ENCODE peak calls at places on chromosomes 3 and 15, in five cellular contexts. L is body of pancreas, C is astrocyte of the spinal cord, G is gastrocnemius medialis, H is Panc1. D is an unnamed sample.

GRCh38 chr3:10532939-10533730 is 27.7 kb upstream of the ATP2B2 start:
- DNase-seq in H (no peak), L (no peak), C (no peak), G (no peak), D (no peak)

GRCh38 chr3:126472277-126473006 is 3.2 kb downstream of the ZXDC start:
- DNase-seq in H (no peak), G (peak; percentile 86), L (peak; percentile 73), C (peak; percentile 87), D (peak; percentile 87)

GRCh38 chr3:181009225-181009624 is 19.7 kb upstream of the DNAJC19 start:
- DNase-seq in L (no peak), G (no peak), C (no peak), H (no peak), D (no peak)

GRCh38 chr3:48194446-48195071 is 6.3 kb upstream of the CDC25A start:
- DNase-seq in L (peak; percentile 79), C (peak; percentile 50), G (no peak), H (peak; percentile 46), D (peak; percentile 81)

GRCh38 chr3:8416965-8417364 is 84.7 kb upstream of the LMCD1 start:
- DNase-seq in L (peak; percentile 75), C (peak; percentile 20), G (no peak), H (no peak), D (no peak)

GRCh38 chr15:90184119-90184785 is 16.9 kb upstream of the SEMA4B start:
- DNase-seq in C (peak; percentile 53), L (peak; percentile 94), H (no peak), G (peak; percentile 82), D (peak; percentile 68)

GRCh38 chr3:72820405-72820804 is 27.8 kb downstream of the SHQ1 start:
- DNase-seq in G (peak; percentile 31), C (peak; percentile 52), H (no peak), L (peak; percentile 65), D (peak; percentile 58)

GRCh38 chr3:10395196-10395595 is 74.3 kb upstream of the SEC13 start:
- DNase-seq in C (no peak), L (no peak), H (no peak), G (no peak), D (no peak)

GRCh38 chr15:64249842-64250575 is 87.2 kb upstream of the PPIB start:
- DNase-seq in L (no peak), H (no peak), G (no peak), C (peak; percentile 14), D (peak; percentile 33)

GRCh38 chr3:47315069-47315647 is 32.4 kb downstream of the KLHL18 start:
- DNase-seq in G (peak; percentile 14), H (no peak), L (peak; percentile 12), C (peak; percentile 16), D (no peak)

GRCh38 chr15:91445701-91446100 is 345.6 kb downstream of the SV2B start:
- DNase-seq in L (no peak), H (no peak), G (no peak), C (peak; percentile 20), D (no peak)

GRCh38 chr15:94535298-94536048 is 304.1 kb downstream of the MCTP2 start:
- DNase-seq in C (no peak), H (no peak), L (no peak), G (no peak), D (no peak)

DNA sequence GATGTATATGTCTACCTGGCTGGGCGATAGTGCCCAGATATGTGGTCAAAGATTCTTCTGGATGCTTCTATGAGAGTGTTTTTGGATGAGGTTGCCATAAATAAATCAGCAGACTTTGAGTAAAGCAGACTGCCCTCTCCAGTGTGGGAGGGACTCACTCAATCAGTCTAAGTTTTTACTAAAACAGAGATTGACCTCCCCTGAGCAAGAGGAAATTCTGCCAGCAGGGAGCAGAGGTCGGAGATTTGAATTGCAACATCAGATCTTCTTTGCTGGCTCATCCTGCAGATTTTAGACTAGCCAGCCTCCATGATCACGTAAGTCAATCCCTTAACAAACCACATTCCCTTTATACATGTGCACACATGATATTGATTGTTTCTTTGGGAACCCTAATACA is 300.9 kb downstream of the MCTP2 start:
- DNase-seq in G (no peak), C (no peak), L (no peak), H (no peak), D (no peak)
- H3K4me3 ChIP-seq in G (no peak overlapping the region), C (no peak overlapping the region), L (no peak overlapping the region), H (no peak overlapping the region), D (no peak overlapping the region)

DNA sequence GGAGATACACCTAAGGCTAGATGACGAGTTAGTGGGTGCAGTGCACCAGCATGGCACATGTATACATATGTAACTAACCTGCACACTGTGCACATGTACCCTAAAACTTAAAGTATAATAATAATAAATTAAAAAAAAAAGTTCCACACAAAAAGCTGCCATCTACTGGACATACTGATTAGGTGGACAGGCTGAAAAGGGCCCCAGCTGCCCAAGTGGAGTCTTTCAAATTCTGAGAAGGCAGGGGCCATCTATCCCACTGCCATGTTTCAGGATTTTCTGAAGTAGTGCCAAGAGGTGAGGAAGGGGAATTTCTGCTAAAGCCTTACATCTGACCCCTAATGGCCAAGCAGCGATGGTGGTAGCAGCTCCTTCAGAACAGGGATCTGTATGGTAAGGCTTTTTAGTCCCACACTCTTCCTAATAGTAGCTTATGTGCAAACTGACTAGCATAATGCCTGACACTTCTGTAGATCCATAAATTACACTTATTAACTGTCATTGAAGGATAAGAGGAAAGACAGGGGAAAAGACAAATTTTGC is 7.7 kb downstream of the FSTL1 start:
- DNase-seq in G (no peak), L (no peak), C (no peak), H (no peak), D (no peak)
- TF ChIP-seq CTCF in G (no peak), L (no peak), C (peak; percentile 59), H (peak; percentile 70), D (peak; percentile 38)

GRCh38 chr3:171732741-171733140 is 77.5 kb downstream of the PLD1 start:
- DNase-seq in L (no peak), C (no peak), H (no peak), G (no peak), D (no peak)

GRCh38 chr3:171733561-171733960 is 76.7 kb downstream of the PLD1 start:
- DNase-seq in G (no peak), H (no peak), C (no peak), L (no peak), D (no peak)

DNA sequence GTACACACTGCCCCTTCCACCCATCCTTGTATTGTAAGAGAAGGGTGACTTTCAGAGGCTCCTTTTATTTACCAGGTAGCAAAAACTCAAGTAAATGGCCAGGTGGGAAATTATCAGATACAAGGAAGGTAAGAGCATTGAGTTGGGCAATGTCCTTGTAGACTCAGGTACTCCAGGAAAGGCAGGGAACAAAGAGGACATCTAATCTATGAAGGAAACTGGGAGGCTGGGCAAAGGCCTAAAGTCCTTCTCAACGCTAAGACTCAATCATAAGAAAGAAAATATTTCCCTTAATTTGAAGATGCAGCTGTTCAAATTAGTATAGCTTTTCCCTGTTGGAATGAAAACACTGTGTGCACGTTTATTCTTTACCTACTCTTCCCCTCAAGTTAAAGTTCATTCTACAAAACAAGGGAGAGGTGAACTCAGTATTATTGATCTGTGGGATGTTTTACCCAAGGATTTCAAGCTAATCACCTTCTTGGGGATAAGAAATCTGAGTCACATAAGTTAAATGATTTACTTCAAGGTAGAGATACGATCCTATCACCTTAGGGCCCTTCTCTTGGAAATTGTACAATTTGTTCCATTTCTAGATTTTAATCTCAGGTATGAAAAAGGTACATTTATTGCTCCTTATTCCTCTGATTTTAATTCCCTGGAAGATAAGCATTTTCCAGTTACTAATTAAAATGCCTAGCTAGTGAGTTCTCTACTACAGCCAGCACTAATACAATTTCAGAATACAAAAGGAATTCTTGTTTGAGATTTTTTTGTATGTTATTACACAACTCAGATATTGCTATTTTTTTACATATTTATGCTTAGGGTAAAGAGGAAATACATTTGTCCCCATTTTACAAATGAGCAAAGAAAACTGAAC is 80.6 kb downstream of the PLD1 start:
- DNase-seq in H (no peak), C (no peak), G (no peak), L (no peak), D (no peak)
- H3K4me3 ChIP-seq in H (no peak overlapping the region), C (no peak overlapping the region), G (no peak overlapping the region), L (no peak overlapping the region), D (no peak overlapping the region)

GRCh38 chr3:139715736-139716135 is 38.0 kb upstream of the NMNAT3 start:
- DNase-seq in G (no peak), H (no peak), L (no peak), C (no peak), D (no peak)

GRCh38 chr3:139721370-139721769 is 43.6 kb upstream of the NMNAT3 start:
- DNase-seq in L (no peak), C (no peak), G (no peak), H (no peak), D (no peak)

GRCh38 chr3:139716908-139717485 is 39.2 kb upstream of the NMNAT3 start:
- DNase-seq in C (no peak), L (no peak), H (no peak), G (no peak), D (no peak)

DNA sequence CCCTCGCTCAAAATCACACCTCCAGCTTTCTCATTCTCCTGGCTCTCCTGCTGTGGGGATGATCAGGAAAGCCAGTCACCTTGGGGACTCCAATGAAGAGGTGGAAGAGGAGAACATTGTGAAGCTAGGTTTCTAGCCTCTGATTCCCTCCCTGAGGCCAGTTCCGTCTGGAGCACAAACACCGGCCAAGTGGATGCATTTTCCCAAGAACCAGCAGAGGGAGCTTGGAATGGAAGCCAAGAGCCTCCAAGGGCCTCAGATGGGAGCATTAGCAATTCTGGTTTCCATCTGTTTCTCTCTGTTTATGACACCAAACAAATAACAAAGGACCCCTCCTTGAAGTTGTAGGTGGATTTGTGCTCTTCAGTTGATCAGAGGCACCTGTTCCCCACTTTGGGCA is 40.6 kb upstream of the NMNAT3 start:
- DNase-seq in L (peak; percentile 71), H (no peak), C (peak; percentile 47), G (no peak), D (peak; percentile 28)
- TF ChIP-seq CTCF in L (peak; percentile 46), H (peak; percentile 71), C (peak; percentile 75), G (no peak), D (peak; percentile 53)

GRCh38 chr3:14001136-14001535 is 121.3 kb upstream of the WNT7A start:
- DNase-seq in L (no peak), G (no peak), C (peak; percentile 43), H (no peak), D (no peak)
- H3K4me3 ChIP-seq in L (no peak overlapping the region), G (no peak overlapping the region), C (no peak overlapping the region), H (no peak overlapping the region), D (no peak overlapping the region)

DNA sequence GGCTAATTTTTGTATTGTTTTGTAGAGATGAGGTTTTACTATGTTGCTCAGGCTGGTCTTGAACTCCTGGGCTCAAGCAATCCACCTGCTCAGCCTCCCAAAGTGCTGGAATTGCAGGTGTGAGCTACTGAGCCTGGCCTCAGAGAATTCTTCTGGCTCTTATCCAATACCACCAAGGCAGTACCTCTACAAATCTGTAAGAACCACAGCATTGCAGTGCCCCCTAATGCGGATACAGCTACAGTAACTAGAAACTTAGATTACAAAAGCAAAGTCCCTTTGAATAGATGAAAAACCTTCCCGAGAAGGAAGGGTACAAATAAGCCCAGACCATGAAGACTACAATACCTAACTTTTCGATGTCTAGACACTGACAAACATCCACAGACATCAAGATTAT is 107.9 kb upstream of the DPPA4 start:
- DNase-seq in H (no peak), C (no peak), G (no peak), L (no peak), D (no peak)
- TF ChIP-seq CTCF in H (no peak), C (no peak), G (no peak), L (no peak), D (no peak)